ENCODE peak calls at places on chromosomes 16 and 17, in five cellular contexts. One of them, this sample, is unnamed.

GRCh38 chr16:67087291-67087690 is 22.4 kb upstream of the PHAF1 start:
- DNase-seq in fibroblast of lung: no peak
- DNase-seq in AG10803: no peak
- DNase-seq in WTC11: no peak
- DNase-seq in midbrain: no peak
- DNase-seq in this sample: no peak

GRCh38 chr16:72517154-72517553 is 345.2 kb upstream of the PMFBP1 start:
- DNase-seq in AG10803: peak; percentile 10
- DNase-seq in WTC11: no peak
- DNase-seq in fibroblast of lung: no peak
- DNase-seq in midbrain: no peak
- DNase-seq in this sample: no peak

GRCh38 chr16:80298676-80299075 is 242.1 kb upstream of the DYNLRB2 start:
- DNase-seq in fibroblast of lung: no peak
- DNase-seq in WTC11: no peak
- DNase-seq in AG10803: no peak
- DNase-seq in midbrain: no peak
- DNase-seq in this sample: no peak

GRCh38 chr17:39175695-39176093 is 9.7 kb upstream of the ARL5C start:
- DNase-seq in midbrain: no peak
- DNase-seq in fibroblast of lung: no peak
- DNase-seq in AG10803: no peak
- DNase-seq in WTC11: no peak
- DNase-seq in this sample: no peak

GRCh38 chr16:69859105-69859969 is 91.8 kb upstream of the CLEC18A start:
- DNase-seq in WTC11: peak; percentile 77
- DNase-seq in midbrain: peak; percentile 33
- DNase-seq in AG10803: no peak
- DNase-seq in fibroblast of lung: no peak
- DNase-seq in this sample: no peak

GRCh38 chr17:35618628-35619027 is 31.5 kb downstream of the AP2B1 start:
- DNase-seq in fibroblast of lung: no peak
- DNase-seq in midbrain: no peak
- DNase-seq in AG10803: no peak
- DNase-seq in WTC11: no peak
- DNase-seq in this sample: no peak

GRCh38 chr17:55783684-55784245 is 32.9 kb downstream of the PCTP start:
- DNase-seq in midbrain: no peak
- DNase-seq in AG10803: peak; percentile 57
- DNase-seq in fibroblast of lung: peak; percentile 39
- DNase-seq in WTC11: no peak
- DNase-seq in this sample: peak; percentile 44

GRCh38 chr16:23293016-23293415 is 9.1 kb upstream of the SCNN1B start:
- DNase-seq in midbrain: no peak
- DNase-seq in WTC11: no peak
- DNase-seq in AG10803: no peak
- DNase-seq in fibroblast of lung: no peak
- DNase-seq in this sample: no peak

GRCh38 chr17:76772842-76773521 is 35.1 kb downstream of the MFSD11 start:
- DNase-seq in fibroblast of lung: peak; percentile 62
- DNase-seq in AG10803: peak; percentile 87
- DNase-seq in WTC11: no peak
- DNase-seq in midbrain: no peak
- DNase-seq in this sample: peak; percentile 81

GRCh38 chr16:66850115-66850815 is 6.1 kb downstream of the CA7 start:
- DNase-seq in midbrain: no peak
- DNase-seq in AG10803: no peak
- DNase-seq in WTC11: no peak
- DNase-seq in fibroblast of lung: no peak
- DNase-seq in this sample: no peak

GRCh38 chr16:19785512-19786130 is 67.5 kb downstream of the IQCK start:
- DNase-seq in WTC11: no peak
- DNase-seq in AG10803: no peak
- DNase-seq in midbrain: peak; percentile 65
- DNase-seq in fibroblast of lung: no peak
- DNase-seq in this sample: no peak

GRCh38 chr16:28597692-28598261 is 927 bp upstream of the SULT1A2 start:
- DNase-seq in WTC11: peak; percentile 66
- DNase-seq in midbrain: no peak
- DNase-seq in AG10803: no peak
- DNase-seq in fibroblast of lung: no peak
- DNase-seq in this sample: no peak

GRCh38 chr17:59329558-59330313 is 1.7 kb upstream of the YPEL2 start:
- DNase-seq in WTC11: peak; percentile 61
- DNase-seq in fibroblast of lung: peak; percentile 84
- DNase-seq in AG10803: peak; percentile 91
- DNase-seq in midbrain: peak; percentile 81
- DNase-seq in this sample: peak; percentile 89

GRCh38 chr17:68097161-68097805 is 61.7 kb downstream of the KPNA2 start:
- DNase-seq in fibroblast of lung: no peak
- DNase-seq in midbrain: no peak
- DNase-seq in AG10803: no peak
- DNase-seq in WTC11: no peak
- DNase-seq in this sample: peak; percentile 8